ENCODE peak calls at places on chromosomes 4 and X, in six cellular contexts. I, H, Z, W, C and X are unnamed samples. For H3K9me3, the result is how much of the 10 kb centered on the place peaks cover.

GRCh38 chr4:145904413-145905177 is 34.0 kb downstream of the ZNF827 start:
- DNase-seq in C (no peak), I (no peak), Z (no peak), W (no peak), H (no peak), X (no peak)

GRCh38 chrX:43868791-43869190 is 13.5 kb downstream of the MAOB start:
- DNase-seq in W (no peak), C (no peak), H (no peak), Z (no peak), I (no peak), X (no peak)

GRCh38 chrX:39470588-39471155 is 627.1 kb downstream of the BCOR start:
- DNase-seq in H (no peak), Z (no peak), I (no peak), C (no peak), W (no peak), X (no peak)

GRCh38 chrX:134792077-134792476 is 133.8 kb upstream of the PLAC1 start:
- DNase-seq in Z (no peak), C (no peak), W (no peak), I (no peak), H (no peak), X (no peak)

GRCh38 chrX:129678176-129678880 is 23.6 kb upstream of the APLN start:
- DNase-seq in C (peak), W (no peak), Z (no peak), I (peak), H (peak), X (peak)

GRCh38 chrX:136856527-136856926 is 24.0 kb downstream of the RBMX start:
- DNase-seq in Z (no peak), H (no peak), C (no peak), W (no peak), I (no peak), X (no peak)

GRCh38 chr4:141643557-141643956 is 7.2 kb downstream of the IL15 start:
- DNase-seq in W (no peak), Z (no peak), C (no peak), H (no peak), I (no peak), X (no peak)

GRCh38 chr4:105666693-105667092 is 41.8 kb downstream of the INTS12 start:
- DNase-seq in H (no peak), W (no peak), I (no peak), C (no peak), Z (no peak), X (no peak)

GRCh38 chrX:6660567-6661252 is 125.8 kb upstream of the VCX3A start:
- DNase-seq in W (no peak), Z (no peak), C (no peak), H (no peak), I (no peak), X (no peak)

GRCh38 chr4:152103181-152103901 is 342.5 kb upstream of the GATB start:
- DNase-seq in H (no peak), C (no peak), I (no peak), W (no peak), Z (no peak), X (no peak)

GRCh38 chrX:70478521-70478920 is 33.9 kb downstream of the DLG3 start:
- DNase-seq in C (no peak), W (no peak), Z (no peak), I (no peak), H (no peak), X (no peak)
- H3K27ac ChIP-seq in C (peak), W (no peak), Z (no peak), I (peak), H (peak), X (no peak)

GRCh38 chr4:54228563-54229501 is at the start of gene PDGFRA:
- DNase-seq in H (no peak), C (peak), Z (no peak), W (peak), I (peak), X (no peak)
- H3K9me3 ChIP-seq in H (under half), C (under half), Z (under half), W (under half), I (under half), X (under half)

DNA sequence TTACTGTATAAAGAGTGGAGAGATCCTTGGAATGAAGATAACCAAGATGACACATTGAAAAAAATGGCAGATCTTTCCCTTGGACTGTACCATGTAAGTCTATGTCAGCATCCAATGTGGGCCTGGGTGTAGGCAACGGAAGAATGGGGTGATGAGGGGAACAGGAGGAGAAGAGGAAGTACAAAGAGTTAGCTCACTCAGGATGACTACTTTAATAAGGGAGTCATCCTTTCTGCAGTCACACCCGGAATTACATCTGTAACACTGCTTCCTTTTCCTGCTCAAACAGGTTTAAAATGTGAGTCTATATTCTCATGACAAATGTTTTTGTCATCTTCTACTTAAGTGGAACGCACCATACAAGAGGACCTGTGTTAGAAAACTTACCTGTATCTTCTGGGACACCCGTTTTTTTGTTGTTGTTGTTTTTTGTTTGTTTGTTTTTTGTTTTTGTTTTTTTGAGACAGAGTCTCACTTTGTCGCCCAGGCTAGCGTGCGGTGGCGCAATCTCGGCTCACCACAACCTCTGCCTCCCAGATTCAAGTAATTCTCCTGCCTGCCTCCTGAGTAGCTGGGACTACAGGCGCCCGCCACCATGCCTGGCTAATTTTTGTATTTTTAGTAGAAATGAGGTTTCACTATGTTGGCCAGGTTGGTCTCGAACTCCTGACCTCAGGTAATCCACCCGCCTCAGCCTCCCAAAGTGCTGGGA is 18.0 kb downstream of the HPSE start:
- DNase-seq in C (no peak), W (no peak), H (no peak), I (no peak), Z (no peak), X (no peak)
- H3K27ac ChIP-seq in C (no peak), W (no peak), H (no peak), I (no peak), Z (no peak), X (no peak)

GRCh38 chr4:206054-206453 is 81.8 kb downstream of the ZNF718 start:
- DNase-seq in H (no peak), I (no peak), Z (no peak), C (no peak), W (no peak), X (no peak)
- H3K9me3 ChIP-seq in H (under half), I (under half), Z (under half), C (under half), W (under half), X (under half)

GRCh38 chrX:31012509-31013025 is 59.3 kb downstream of the FTHL17 start:
- DNase-seq in W (no peak), H (no peak), Z (no peak), C (no peak), I (no peak), X (no peak)
- H3K27ac ChIP-seq in W (no peak), H (no peak), Z (no peak), C (no peak), I (no peak), X (no peak)

DNA sequence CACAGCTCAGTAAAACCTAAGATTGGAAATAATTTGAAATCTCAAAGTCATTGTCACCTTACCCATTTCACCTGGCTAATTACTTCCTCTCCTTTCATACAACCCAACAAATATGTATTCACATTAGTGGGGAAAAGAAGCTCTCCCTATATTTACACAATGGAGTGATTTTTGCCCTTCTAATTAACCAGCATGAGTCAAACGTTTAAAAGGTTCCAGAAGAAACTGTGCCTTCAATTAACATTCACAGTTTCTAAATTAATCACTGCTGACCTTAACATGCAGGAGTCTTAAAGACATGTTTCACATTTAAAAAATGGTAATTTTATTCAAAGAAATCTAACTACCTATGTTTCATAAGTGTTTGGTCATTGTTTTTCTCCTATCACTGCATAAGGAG is 254.6 kb downstream of the CBLL2 start:
- DNase-seq in W (no peak), H (no peak), C (no peak), Z (no peak), I (no peak), X (no peak)
- H3K9me3 ChIP-seq in W (under half), H (under half), C (under half), Z (under half), I (under half), X (under half)

DNA sequence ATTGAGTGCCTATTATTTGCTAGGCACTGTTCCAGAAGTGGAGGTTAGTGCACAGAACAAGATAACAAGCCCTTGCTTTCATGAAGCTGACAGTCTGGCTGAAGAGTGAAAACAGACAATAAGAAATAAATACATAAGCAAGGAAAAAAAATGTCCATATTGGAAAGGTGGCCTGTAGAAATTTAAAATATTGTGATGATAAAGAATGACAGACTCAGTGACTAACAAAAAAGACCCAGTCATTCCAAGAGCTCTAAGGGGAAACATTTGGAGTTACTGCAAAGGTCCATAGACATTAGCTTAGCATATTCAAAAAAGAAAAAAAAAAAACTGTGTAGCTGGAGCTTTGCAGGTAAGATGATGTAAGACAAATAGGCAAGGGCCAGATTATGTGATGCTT is 1.0 kb upstream of the ANTXR2 start:
- DNase-seq in W (no peak), C (no peak), Z (no peak), I (no peak), H (no peak), X (no peak)
- H3K27ac ChIP-seq in W (peak), C (peak), Z (no peak), I (no peak), H (peak), X (no peak)

GRCh38 chrX:63551856-63552255 is 200.7 kb upstream of the SPIN4 start:
- DNase-seq in I (no peak), H (no peak), C (no peak), Z (no peak), W (no peak), X (no peak)
- H3K9me3 ChIP-seq in I (under half), H (under half), C (under half), Z (under half), W (under half), X (under half)

DNA sequence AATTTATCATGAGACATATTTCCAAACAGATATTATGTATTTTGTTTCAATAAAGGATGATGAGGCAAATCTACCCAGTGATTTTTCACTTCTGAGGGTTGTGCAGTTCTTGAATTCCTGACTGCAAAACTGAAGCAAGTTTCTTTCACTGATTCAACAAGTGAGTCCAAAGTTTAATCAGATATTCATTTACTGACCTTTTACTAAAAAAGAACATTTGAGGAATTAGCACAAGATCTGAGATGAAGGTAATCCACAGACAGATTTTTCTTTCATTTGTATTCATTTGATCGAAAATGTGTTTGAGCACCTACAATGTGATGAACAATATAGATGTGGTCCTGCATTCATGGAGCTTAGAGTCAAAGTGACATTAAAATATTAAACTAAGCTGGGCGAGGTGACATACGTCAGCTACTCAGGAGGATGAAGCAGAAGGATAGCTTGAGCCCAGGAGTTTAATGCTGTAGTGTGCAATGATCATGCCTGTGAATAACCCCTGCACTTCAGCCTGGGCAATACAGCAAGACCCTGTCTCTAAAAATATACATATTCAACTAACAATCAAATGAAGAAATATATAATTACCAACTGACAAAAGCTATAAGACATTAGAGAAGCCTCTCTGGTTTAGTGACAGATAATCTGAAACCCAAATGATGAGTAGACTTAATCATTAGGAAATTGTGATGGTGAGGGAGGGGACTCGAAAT is 76.6 kb downstream of the ANXA3 start:
- DNase-seq in I (no peak), W (no peak), Z (no peak), C (no peak), H (no peak), X (no peak)
- H3K27ac ChIP-seq in I (no peak), W (peak), Z (no peak), C (no peak), H (peak), X (no peak)